ENCODE peak calls at places on chromosome 12, in eight cellular contexts. One of them, this sample, is unnamed.

GRCh38 chr12:92146865-92147264 is 1.2 kb upstream of the BTG1 start:
- DNase-seq in left ventricle myocardium inferior: no peak
- DNase-seq in lower lobe of right lung: no peak
- DNase-seq in WERI-Rb-1: no peak
- DNase-seq in tibial nerve: no peak
- DNase-seq in MM.1S: peak
- DNase-seq in lower leg skin: no peak
- DNase-seq in AG04449: no peak
- DNase-seq in this sample: no peak

GRCh38 chr12:54127538-54128259 is 61.1 kb downstream of the SMUG1 start:
- DNase-seq in tibial nerve: no peak
- DNase-seq in AG04449: no peak
- DNase-seq in WERI-Rb-1: no peak
- DNase-seq in lower leg skin: no peak
- DNase-seq in left ventricle myocardium inferior: no peak
- DNase-seq in lower lobe of right lung: no peak
- DNase-seq in MM.1S: no peak
- DNase-seq in this sample: no peak

GRCh38 chr12:130162267-130162666 is at the start of gene FZD10:
- DNase-seq in left ventricle myocardium inferior: peak
- DNase-seq in AG04449: no peak
- DNase-seq in lower leg skin: peak
- DNase-seq in tibial nerve: peak
- DNase-seq in lower lobe of right lung: no peak
- DNase-seq in WERI-Rb-1: peak
- DNase-seq in MM.1S: no peak
- DNase-seq in this sample: peak

GRCh38 chr12:41108032-41108431 is 80.1 kb upstream of the PDZRN4 start:
- DNase-seq in lower leg skin: peak
- DNase-seq in left ventricle myocardium inferior: no peak
- DNase-seq in AG04449: no peak
- DNase-seq in tibial nerve: peak
- DNase-seq in lower lobe of right lung: no peak
- DNase-seq in MM.1S: no peak
- DNase-seq in WERI-Rb-1: no peak
- DNase-seq in this sample: no peak

GRCh38 chr12:120678572-120678971 is 8.4 kb upstream of the MLEC start:
- DNase-seq in AG04449: no peak
- DNase-seq in lower lobe of right lung: no peak
- DNase-seq in left ventricle myocardium inferior: no peak
- DNase-seq in lower leg skin: no peak
- DNase-seq in MM.1S: no peak
- DNase-seq in tibial nerve: no peak
- DNase-seq in WERI-Rb-1: no peak
- DNase-seq in this sample: peak

GRCh38 chr12:131618303-131618658 is 92.6 kb upstream of the SFSWAP start:
- DNase-seq in MM.1S: no peak
- DNase-seq in lower leg skin: no peak
- DNase-seq in WERI-Rb-1: no peak
- DNase-seq in AG04449: no peak
- DNase-seq in left ventricle myocardium inferior: no peak
- DNase-seq in tibial nerve: no peak
- DNase-seq in lower lobe of right lung: no peak
- DNase-seq in this sample: no peak

GRCh38 chr12:63945777-63946176 is 101.3 kb downstream of the SRGAP1 start:
- DNase-seq in WERI-Rb-1: no peak
- DNase-seq in lower lobe of right lung: no peak
- DNase-seq in AG04449: no peak
- DNase-seq in left ventricle myocardium inferior: no peak
- DNase-seq in MM.1S: no peak
- DNase-seq in lower leg skin: no peak
- DNase-seq in tibial nerve: no peak
- DNase-seq in this sample: no peak

GRCh38 chr12:132622437-132623071 is 4.0 kb downstream of the P2RX2 start:
- DNase-seq in lower leg skin: no peak
- DNase-seq in WERI-Rb-1: no peak
- DNase-seq in tibial nerve: no peak
- DNase-seq in lower lobe of right lung: no peak
- DNase-seq in MM.1S: no peak
- DNase-seq in left ventricle myocardium inferior: no peak
- DNase-seq in AG04449: peak
- DNase-seq in this sample: peak

GRCh38 chr12:79936670-79937069 is 1.8 kb upstream of the PPP1R12A start:
- DNase-seq in MM.1S: no peak
- DNase-seq in left ventricle myocardium inferior: no peak
- DNase-seq in AG04449: no peak
- DNase-seq in WERI-Rb-1: no peak
- DNase-seq in lower lobe of right lung: no peak
- DNase-seq in lower leg skin: no peak
- DNase-seq in tibial nerve: no peak
- DNase-seq in this sample: no peak

GRCh38 chr12:94134226-94134795 is 14.1 kb upstream of the PLXNC1 start:
- DNase-seq in WERI-Rb-1: no peak
- DNase-seq in MM.1S: peak
- DNase-seq in lower leg skin: no peak
- DNase-seq in AG04449: peak
- DNase-seq in left ventricle myocardium inferior: no peak
- DNase-seq in lower lobe of right lung: no peak
- DNase-seq in tibial nerve: peak
- DNase-seq in this sample: peak

GRCh38 chr12:110577717-110578521 is 5.2 kb downstream of the PPTC7 start:
- DNase-seq in AG04449: no peak
- DNase-seq in lower lobe of right lung: no peak
- DNase-seq in WERI-Rb-1: no peak
- DNase-seq in MM.1S: no peak
- DNase-seq in left ventricle myocardium inferior: no peak
- DNase-seq in tibial nerve: no peak
- DNase-seq in lower leg skin: no peak
- DNase-seq in this sample: peak

GRCh38 chr12:22544038-22544979 is at the start of gene C2CD5:
- DNase-seq in WERI-Rb-1: peak
- DNase-seq in left ventricle myocardium inferior: peak
- DNase-seq in lower lobe of right lung: peak
- DNase-seq in tibial nerve: peak
- DNase-seq in lower leg skin: peak
- DNase-seq in AG04449: peak
- DNase-seq in MM.1S: peak
- DNase-seq in this sample: peak

GRCh38 chr12:72323881-72324280 is 51.7 kb downstream of the TRHDE start:
- DNase-seq in left ventricle myocardium inferior: no peak
- DNase-seq in MM.1S: no peak
- DNase-seq in tibial nerve: no peak
- DNase-seq in AG04449: peak
- DNase-seq in WERI-Rb-1: no peak
- DNase-seq in lower lobe of right lung: no peak
- DNase-seq in lower leg skin: no peak
- DNase-seq in this sample: no peak

GRCh38 chr12:56661979-56662638 is 16.3 kb upstream of the ATP5F1B start:
- DNase-seq in left ventricle myocardium inferior: no peak
- DNase-seq in lower lobe of right lung: no peak
- DNase-seq in AG04449: no peak
- DNase-seq in lower leg skin: no peak
- DNase-seq in tibial nerve: no peak
- DNase-seq in MM.1S: no peak
- DNase-seq in WERI-Rb-1: no peak
- DNase-seq in this sample: no peak

GRCh38 chr12:123808167-123808566 is 46.1 kb downstream of the DNAH10 start:
- DNase-seq in WERI-Rb-1: peak
- DNase-seq in tibial nerve: no peak
- DNase-seq in lower leg skin: no peak
- DNase-seq in MM.1S: no peak
- DNase-seq in lower lobe of right lung: no peak
- DNase-seq in AG04449: no peak
- DNase-seq in left ventricle myocardium inferior: no peak
- DNase-seq in this sample: peak

GRCh38 chr12:78331764-78332163 is 501.1 kb downstream of the NAV3 start:
- DNase-seq in MM.1S: no peak
- DNase-seq in WERI-Rb-1: no peak
- DNase-seq in AG04449: no peak
- DNase-seq in left ventricle myocardium inferior: no peak
- DNase-seq in lower lobe of right lung: no peak
- DNase-seq in lower leg skin: no peak
- DNase-seq in tibial nerve: no peak
- DNase-seq in this sample: no peak

GRCh38 chr12:31586703-31587102 is 4.2 kb downstream of the DENND5B start:
- DNase-seq in WERI-Rb-1: no peak
- DNase-seq in AG04449: no peak
- DNase-seq in tibial nerve: no peak
- DNase-seq in left ventricle myocardium inferior: no peak
- DNase-seq in lower leg skin: no peak
- DNase-seq in MM.1S: peak
- DNase-seq in lower lobe of right lung: no peak
- DNase-seq in this sample: no peak

GRCh38 chr12:56955631-56956256 is 1.7 kb downstream of the RDH16 start:
- DNase-seq in lower lobe of right lung: no peak
- DNase-seq in lower leg skin: no peak
- DNase-seq in left ventricle myocardium inferior: no peak
- DNase-seq in AG04449: no peak
- DNase-seq in WERI-Rb-1: no peak
- DNase-seq in MM.1S: no peak
- DNase-seq in tibial nerve: no peak
- DNase-seq in this sample: peak

GRCh38 chr12:107402041-107403022 is 283.3 kb upstream of the PWP1 start:
- DNase-seq in AG04449: no peak
- DNase-seq in lower lobe of right lung: no peak
- DNase-seq in lower leg skin: no peak
- DNase-seq in WERI-Rb-1: peak
- DNase-seq in MM.1S: peak
- DNase-seq in tibial nerve: peak
- DNase-seq in left ventricle myocardium inferior: no peak
- DNase-seq in this sample: peak

GRCh38 chr12:124453419-124454351 is 113.7 kb downstream of the NCOR2 start:
- DNase-seq in lower lobe of right lung: peak
- DNase-seq in MM.1S: peak
- DNase-seq in left ventricle myocardium inferior: peak
- DNase-seq in WERI-Rb-1: no peak
- DNase-seq in tibial nerve: peak
- DNase-seq in AG04449: no peak
- DNase-seq in lower leg skin: peak
- DNase-seq in this sample: peak

GRCh38 chr12:25130741-25131188 is 64.2 kb downstream of the DNAI7 start:
- DNase-seq in left ventricle myocardium inferior: no peak
- DNase-seq in tibial nerve: no peak
- DNase-seq in WERI-Rb-1: no peak
- DNase-seq in lower lobe of right lung: no peak
- DNase-seq in lower leg skin: no peak
- DNase-seq in MM.1S: peak
- DNase-seq in AG04449: peak
- DNase-seq in this sample: peak

GRCh38 chr12:65121049-65121955 is at the start of gene WIF1:
- DNase-seq in left ventricle myocardium inferior: no peak
- DNase-seq in MM.1S: no peak
- DNase-seq in lower leg skin: no peak
- DNase-seq in lower lobe of right lung: peak
- DNase-seq in WERI-Rb-1: peak
- DNase-seq in tibial nerve: no peak
- DNase-seq in AG04449: no peak
- DNase-seq in this sample: peak
- TF ChIP-seq CTCF in left ventricle myocardium inferior: peak
- TF ChIP-seq CTCF in MM.1S: peak
- TF ChIP-seq CTCF in lower leg skin: no peak
- TF ChIP-seq CTCF in lower lobe of right lung: peak
- TF ChIP-seq CTCF in WERI-Rb-1: peak
- TF ChIP-seq CTCF in tibial nerve: no peak
- TF ChIP-seq CTCF in AG04449: peak
- TF ChIP-seq CTCF in this sample: peak

GRCh38 chr12:115570271-115570777 is 707.2 kb downstream of the MED13L start:
- DNase-seq in left ventricle myocardium inferior: no peak
- DNase-seq in WERI-Rb-1: peak
- DNase-seq in lower lobe of right lung: no peak
- DNase-seq in AG04449: no peak
- DNase-seq in MM.1S: no peak
- DNase-seq in tibial nerve: no peak
- DNase-seq in lower leg skin: no peak
- DNase-seq in this sample: peak
- H3K4me3 ChIP-seq in left ventricle myocardium inferior: no peak
- H3K4me3 ChIP-seq in WERI-Rb-1: peak
- H3K4me3 ChIP-seq in lower lobe of right lung: no peak
- H3K4me3 ChIP-seq in AG04449: peak
- H3K4me3 ChIP-seq in MM.1S: no peak
- H3K4me3 ChIP-seq in tibial nerve: no peak
- H3K4me3 ChIP-seq in lower leg skin: no peak
- H3K4me3 ChIP-seq in this sample: no peak

DNA sequence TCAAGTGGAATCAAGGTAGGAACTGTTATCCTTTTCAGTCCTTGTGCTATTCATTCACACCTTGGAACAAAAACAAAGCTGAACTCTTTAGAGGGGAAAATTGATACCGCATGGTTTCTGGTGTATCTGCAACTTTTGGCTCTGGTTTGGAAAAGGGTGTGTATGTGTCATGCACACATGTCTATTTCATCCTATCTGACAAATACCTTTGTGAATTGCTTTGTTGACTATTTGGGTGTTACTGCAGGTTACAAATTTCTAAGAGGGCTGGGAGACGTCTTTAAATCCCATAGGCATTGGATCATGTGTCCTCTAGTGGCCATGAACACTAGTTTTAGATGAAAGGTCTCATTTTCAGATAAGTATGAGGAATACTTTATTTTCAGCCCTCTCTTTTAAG is 59.9 kb upstream of the IFNG-AS1 start:
- DNase-seq in WERI-Rb-1: no peak
- DNase-seq in left ventricle myocardium inferior: no peak
- DNase-seq in lower lobe of right lung: no peak
- DNase-seq in lower leg skin: no peak
- DNase-seq in MM.1S: no peak
- DNase-seq in tibial nerve: no peak
- DNase-seq in AG04449: no peak
- DNase-seq in this sample: peak
- TF ChIP-seq CTCF in WERI-Rb-1: no peak
- TF ChIP-seq CTCF in left ventricle myocardium inferior: no peak
- TF ChIP-seq CTCF in lower lobe of right lung: no peak
- TF ChIP-seq CTCF in lower leg skin: no peak
- TF ChIP-seq CTCF in MM.1S: no peak
- TF ChIP-seq CTCF in tibial nerve: no peak
- TF ChIP-seq CTCF in AG04449: no peak
- TF ChIP-seq CTCF in this sample: peak

DNA sequence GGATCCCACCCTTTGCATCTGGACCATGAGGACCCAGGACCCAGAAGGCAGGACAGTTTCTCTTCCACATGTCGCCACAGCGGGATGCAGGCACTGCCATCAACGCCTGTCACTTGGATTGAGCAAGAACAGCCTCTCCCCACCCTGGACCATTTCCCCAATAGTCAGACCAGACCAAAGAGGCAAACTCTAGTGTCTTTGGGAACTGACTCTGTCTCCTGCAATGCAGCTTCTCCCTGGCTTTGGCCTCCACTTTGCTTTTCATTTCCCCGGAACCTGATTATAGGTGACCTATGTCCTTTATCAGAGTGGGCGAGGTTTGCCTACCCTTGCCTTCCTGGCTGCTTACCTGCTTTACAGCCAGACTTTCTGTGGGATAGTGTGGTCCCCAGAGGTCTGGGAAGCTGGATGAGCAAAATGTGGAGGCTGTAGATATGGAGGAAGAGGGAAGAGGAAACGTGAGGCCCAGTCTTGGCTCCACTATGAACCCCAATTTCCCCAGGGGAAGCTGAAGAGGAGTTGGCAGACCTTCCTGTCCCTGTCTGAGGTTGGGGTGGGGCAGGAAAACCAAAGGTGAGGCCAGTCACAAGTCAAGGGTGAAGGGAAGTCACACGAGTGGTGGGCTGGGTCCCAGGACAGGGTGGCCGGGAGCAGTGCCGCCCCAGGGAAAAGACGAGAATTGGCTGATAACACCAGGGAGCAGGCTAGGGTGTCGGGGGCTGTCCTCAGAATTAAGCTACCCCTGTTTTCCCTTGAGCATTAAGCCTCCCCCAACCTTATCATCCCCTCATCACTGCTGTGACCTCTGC is 3.3 kb downstream of the VDR start:
- DNase-seq in MM.1S: no peak
- DNase-seq in AG04449: no peak
- DNase-seq in lower lobe of right lung: no peak
- DNase-seq in left ventricle myocardium inferior: no peak
- DNase-seq in WERI-Rb-1: no peak
- DNase-seq in lower leg skin: no peak
- DNase-seq in tibial nerve: no peak
- DNase-seq in this sample: no peak
- H3K4me3 ChIP-seq in MM.1S: no peak
- H3K4me3 ChIP-seq in AG04449: no peak
- H3K4me3 ChIP-seq in lower lobe of right lung: no peak
- H3K4me3 ChIP-seq in left ventricle myocardium inferior: no peak
- H3K4me3 ChIP-seq in WERI-Rb-1: no peak
- H3K4me3 ChIP-seq in lower leg skin: no peak
- H3K4me3 ChIP-seq in tibial nerve: no peak
- H3K4me3 ChIP-seq in this sample: no peak